ENCODE peak calls at places on chromosomes 7 and 10, in four cellular contexts. N is cardiac muscle cell, V is hepatocyte, H is SJSA1. D is an unnamed sample. For H3K4me1, the result is how much of the 10 kb centered on the place peaks cover.

GRCh38 chr7:86968618-86969017 is 90.8 kb downstream of the ELAPOR2 start:
- DNase-seq in N (no peak), H (no peak), V (no peak), D (no peak)

GRCh38 chr7:24786941-24787340 is 29.7 kb upstream of the GSDME start:
- DNase-seq in N (peak), H (peak), V (no peak), D (peak)

GRCh38 chr10:49363309-49364031 is 32.4 kb downstream of the DRGX start:
- DNase-seq in V (no peak), N (no peak), H (peak), D (no peak)

GRCh38 chr7:32250494-32251260 is 180.5 kb upstream of the PDE1C start:
- DNase-seq in V (no peak), H (no peak), N (no peak), D (no peak)

GRCh38 chr10:31618541-31619291 is 299.7 kb downstream of the ZEB1 start:
- DNase-seq in N (peak), V (no peak), H (no peak), D (no peak)

GRCh38 chr7:103866919-103867318 is 122.5 kb downstream of the RELN start:
- DNase-seq in N (no peak), V (no peak), H (no peak), D (no peak)

GRCh38 chr7:159078911-159079270 is 65.8 kb downstream of the VIPR2 start:
- DNase-seq in N (no peak), H (no peak), V (no peak), D (no peak)

GRCh38 chr10:70893227-70894006 is 5.1 kb upstream of the PCBD1 start:
- DNase-seq in N (no peak), H (no peak), V (no peak), D (no peak)

GRCh38 chr7:95899919-95900513 is 127.7 kb downstream of the DYNC1I1 start:
- DNase-seq in H (no peak), V (no peak), N (no peak), D (no peak)

GRCh38 chr7:135744938-135745701 is 3.5 kb downstream of the FAM180A start:
- DNase-seq in N (peak), H (no peak), V (no peak), D (no peak)

GRCh38 chr10:129754211-129755050 is 209.6 kb downstream of the EBF3 start:
- DNase-seq in V (no peak), H (peak), N (no peak), D (peak)

GRCh38 chr7:149355390-149356048 is 93.5 kb downstream of the ZNF783 start:
- DNase-seq in N (no peak), V (no peak), H (no peak), D (no peak)

GRCh38 chr10:86727459-86727858 is 29.0 kb upstream of the BMPR1A start:
- DNase-seq in V (no peak), N (no peak), H (no peak), D (no peak)

GRCh38 chr10:123999261-123999660 is 94.1 kb downstream of the CHST15 start:
- DNase-seq in N (no peak), H (no peak), V (no peak), D (no peak)

GRCh38 chr10:128725531-128725930 is 599.3 kb upstream of the MKI67 start:
- DNase-seq in V (no peak), N (no peak), H (no peak), D (no peak)

GRCh38 chr7:45163692-45164052 is 6.1 kb downstream of the RAMP3 start:
- DNase-seq in H (no peak), N (no peak), V (no peak), D (peak)

GRCh38 chr7:55348502-55348901 is 16.6 kb upstream of the LANCL2 start:
- DNase-seq in H (no peak), N (peak), V (no peak), D (no peak)

GRCh38 chr10:21260060-21260792 is 265.3 kb downstream of the SKIDA1 start:
- DNase-seq in N (peak), V (no peak), H (no peak), D (no peak)

GRCh38 chr10:16585103-16585502 is 63.4 kb upstream of the C1QL3 start:
- DNase-seq in V (no peak), N (peak), H (no peak), D (no peak)

GRCh38 chr7:19107392-19108147 is 9.9 kb downstream of the TWIST1 start:
- DNase-seq in H (peak), N (peak), V (peak), D (no peak)

GRCh38 chr10:14185501-14186045 is 145.2 kb downstream of the FRMD4A start:
- DNase-seq in V (no peak), H (peak), N (peak), D (no peak)

GRCh38 chr7:142881586-142882337 is 3.8 kb downstream of the TRPV6 start:
- DNase-seq in V (no peak), N (no peak), H (peak), D (no peak)

GRCh38 chr10:116732546-116732945 is 9.8 kb downstream of the HSPA12A start:
- DNase-seq in N (no peak), V (no peak), H (no peak), D (no peak)

GRCh38 chr7:78489851-78490250 is 691.3 kb downstream of the PHTF2 start:
- DNase-seq in N (peak), H (no peak), V (no peak), D (no peak)

GRCh38 chr7:2011266-2012043 is 221.3 kb downstream of the MAD1L1 start:
- DNase-seq in N (no peak), V (no peak), H (no peak), D (peak)

GRCh38 chr7:98217623-98218582 is 6.7 kb downstream of the BHLHA15 start:
- DNase-seq in N (no peak), H (no peak), V (no peak), D (peak)

GRCh38 chr10:99522511-99523250 is 10.1 kb upstream of the NKX2-3 start:
- DNase-seq in N (no peak), V (no peak), H (no peak), D (no peak)

GRCh38 chr10:13722747-13723657 is 136.2 kb downstream of the PRPF18 start:
- DNase-seq in N (no peak), H (no peak), V (no peak), D (no peak)

GRCh38 chr10:131786756-131787605 is 113.8 kb upstream of the PPP2R2D start:
- DNase-seq in H (peak), V (peak), N (peak), D (no peak)

GRCh38 chr10:114905450-114905849 is 32.5 kb upstream of the TRUB1 start:
- DNase-seq in V (no peak), H (no peak), N (no peak), D (no peak)

DNA sequence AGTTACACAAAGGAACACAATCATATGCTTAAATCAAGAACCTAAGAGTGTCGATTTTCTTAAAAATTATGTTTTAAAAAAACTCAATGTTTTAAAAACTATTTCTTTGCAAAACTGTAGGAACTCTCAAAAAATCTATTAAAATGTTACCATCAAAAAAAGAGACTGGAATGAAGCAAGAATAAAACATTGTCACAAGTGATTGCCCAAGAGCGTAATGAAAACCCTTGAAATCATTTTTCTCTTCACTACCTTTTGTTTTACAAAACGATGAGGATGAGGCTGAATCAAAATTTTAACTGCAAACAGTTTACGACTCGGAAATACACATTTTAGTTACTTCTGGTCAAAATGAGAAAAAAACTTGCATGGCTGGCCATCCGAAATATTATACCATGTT is 859 bp downstream of the YME1L1 start:
- DNase-seq in V (no peak), N (peak), H (no peak), D (no peak)
- H3K4me1 ChIP-seq in V (under half), N (under half), H (under half), D (under half)

DNA sequence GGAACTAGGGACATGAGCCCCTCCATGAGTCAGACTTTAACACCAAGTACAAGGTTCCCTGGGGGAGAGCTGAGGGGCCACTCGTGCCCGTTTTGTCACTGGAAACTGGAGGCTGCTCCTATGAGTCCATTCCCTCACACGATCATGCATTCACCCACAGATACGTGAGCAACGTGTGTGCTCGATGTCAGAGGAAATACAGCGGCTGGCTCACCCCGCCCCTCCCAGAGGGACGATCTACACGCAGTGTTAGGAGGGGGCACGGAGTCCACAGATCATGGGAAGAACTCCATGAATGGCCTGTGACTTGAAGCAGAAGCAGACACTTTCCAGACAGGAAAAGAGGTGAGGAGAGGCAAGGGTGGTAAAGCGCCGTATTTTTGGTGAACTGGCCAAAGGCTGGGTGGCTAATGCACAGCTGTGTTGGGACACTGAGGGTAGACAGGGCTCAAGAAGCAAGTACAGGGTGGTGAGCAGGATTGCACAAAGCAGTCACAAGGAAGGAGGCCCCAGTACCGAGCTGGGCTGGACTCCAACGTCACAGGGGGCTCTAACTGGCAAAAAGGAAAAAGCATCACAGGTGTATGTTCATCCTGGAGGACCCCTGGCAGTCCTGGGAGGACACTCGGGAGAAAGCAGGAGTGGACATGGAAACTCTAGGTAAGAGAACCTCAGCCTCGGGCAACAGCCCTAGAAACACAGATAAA is 41.4 kb downstream of the TNS3 start:
- DNase-seq in V (peak), H (no peak), N (no peak), D (no peak)
- H3K4me1 ChIP-seq in V (half or more), H (half or more), N (under half), D (under half)

GRCh38 chr7:139730746-139731612 is 46.8 kb downstream of the HIPK2 start:
- DNase-seq in V (no peak), H (no peak), N (peak), D (peak)
- H3K4me1 ChIP-seq in V (under half), H (half or more), N (under half), D (half or more)

GRCh38 chr7:81690251-81690650 is 79.6 kb downstream of the HGF start:
- DNase-seq in N (peak), H (no peak), V (no peak), D (no peak)
- H3K4me1 ChIP-seq in N (under half), H (under half), V (under half), D (under half)

GRCh38 chr10:45376364-45376801 is 2.4 kb downstream of the ALOX5 start:
- DNase-seq in H (no peak), N (no peak), V (peak), D (no peak)
- H3K4me1 ChIP-seq in H (under half), N (under half), V (under half), D (under half)

DNA sequence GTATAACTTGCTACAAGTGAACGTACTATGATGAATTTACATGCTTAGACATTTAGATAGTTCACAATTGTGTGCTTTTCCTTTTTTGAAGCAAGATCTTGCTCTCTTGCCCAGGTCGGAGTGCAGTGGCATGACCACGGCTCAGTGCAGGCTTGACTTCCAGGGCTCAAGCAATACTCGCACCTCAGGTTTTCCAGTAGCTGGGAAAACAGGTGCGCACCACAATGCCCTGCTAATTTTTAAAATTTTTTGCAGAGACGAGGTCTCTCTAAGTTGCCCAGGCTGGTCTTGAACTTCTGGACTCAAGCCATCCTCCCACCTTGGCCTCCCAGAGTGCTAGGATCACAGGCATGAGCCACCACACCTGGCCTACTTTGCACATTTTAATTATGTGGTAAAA is 1.8 kb downstream of the GPR15LG start:
- DNase-seq in V (no peak), H (no peak), N (no peak), D (no peak)
- H3K4me1 ChIP-seq in V (under half), H (under half), N (under half), D (under half)

GRCh38 chr10:96298362-96298761 is 5.9 kb upstream of the DNTT start:
- DNase-seq in H (no peak), N (no peak), V (no peak), D (no peak)
- H3K4me1 ChIP-seq in H (under half), N (under half), V (under half), D (under half)

GRCh38 chr10:58023341-58024073 is 244.2 kb downstream of the IPMK start:
- DNase-seq in H (peak), V (peak), N (peak), D (no peak)
- H3K4me1 ChIP-seq in H (under half), V (under half), N (under half), D (under half)

GRCh38 chr10:113087082-113088029 is 137.3 kb downstream of the TCF7L2 start:
- DNase-seq in H (peak), N (peak), V (peak), D (peak)
- H3K4me1 ChIP-seq in H (under half), N (under half), V (under half), D (under half)

D was measured in lower lobe of right lung.